ENCODE peak calls at places on chromosomes 11 and 22, in six cellular contexts. One of them, this sample, is unnamed.

GRCh38 chr11:134270250-134270714 is 5.9 kb upstream of the GLB1L3 start:
- DNase-seq in AG04450: no peak
- DNase-seq in A549: peak; percentile 31
- DNase-seq in HFF-Myc: peak; percentile 6
- DNase-seq in lower lobe of right lung: no peak
- DNase-seq in endothelial cell: no peak
- DNase-seq in this sample: no peak

GRCh38 chr22:20434264-20434751 is 3.3 kb downstream of the SCARF2 start:
- DNase-seq in AG04450: no peak
- DNase-seq in A549: no peak
- DNase-seq in HFF-Myc: no peak
- DNase-seq in lower lobe of right lung: peak; percentile 27
- DNase-seq in endothelial cell: no peak
- DNase-seq in this sample: no peak

GRCh38 chr11:46216040-46216764 is 61.3 kb upstream of the CREB3L1 start:
- DNase-seq in AG04450: no peak
- DNase-seq in A549: no peak
- DNase-seq in HFF-Myc: no peak
- DNase-seq in lower lobe of right lung: no peak
- DNase-seq in endothelial cell: no peak
- DNase-seq in this sample: no peak

GRCh38 chr11:111283945-111284481 is 14.3 kb upstream of the POU2AF3 start:
- DNase-seq in AG04450: peak; percentile 27
- DNase-seq in A549: no peak
- DNase-seq in HFF-Myc: peak; percentile 30
- DNase-seq in lower lobe of right lung: no peak
- DNase-seq in endothelial cell: no peak
- DNase-seq in this sample: no peak

GRCh38 chr11:80798189-80798588 is 1357.4 kb upstream of the TENM4 start:
- DNase-seq in AG04450: no peak
- DNase-seq in A549: no peak
- DNase-seq in HFF-Myc: no peak
- DNase-seq in lower lobe of right lung: no peak
- DNase-seq in endothelial cell: no peak
- DNase-seq in this sample: no peak

GRCh38 chr11:130652671-130653335 is 204.4 kb downstream of the ADAMTS15 start:
- DNase-seq in AG04450: peak; percentile 73
- DNase-seq in A549: no peak
- DNase-seq in HFF-Myc: no peak
- DNase-seq in lower lobe of right lung: peak; percentile 74
- DNase-seq in endothelial cell: no peak
- DNase-seq in this sample: peak; percentile 90

GRCh38 chr11:10410106-10410843 is 44.8 kb upstream of the AMPD3 start:
- DNase-seq in AG04450: no peak
- DNase-seq in A549: no peak
- DNase-seq in HFF-Myc: no peak
- DNase-seq in lower lobe of right lung: no peak
- DNase-seq in endothelial cell: no peak
- DNase-seq in this sample: no peak

GRCh38 chr11:12071574-12071973 is 38.8 kb upstream of the MICAL2 start:
- DNase-seq in AG04450: no peak
- DNase-seq in A549: no peak
- DNase-seq in HFF-Myc: no peak
- DNase-seq in lower lobe of right lung: no peak
- DNase-seq in endothelial cell: no peak
- DNase-seq in this sample: no peak

GRCh38 chr11:61684870-61685610 is 4.8 kb downstream of the DAGLA start:
- DNase-seq in AG04450: no peak
- DNase-seq in A549: no peak
- DNase-seq in HFF-Myc: no peak
- DNase-seq in lower lobe of right lung: no peak
- DNase-seq in endothelial cell: no peak
- DNase-seq in this sample: no peak

GRCh38 chr11:74020537-74020936 is 11.7 kb upstream of the UCP3 start:
- DNase-seq in AG04450: no peak
- DNase-seq in A549: no peak
- DNase-seq in HFF-Myc: no peak
- DNase-seq in lower lobe of right lung: no peak
- DNase-seq in endothelial cell: no peak
- DNase-seq in this sample: no peak

GRCh38 chr22:49192180-49192856 is 635.4 kb downstream of the BRD1 start:
- DNase-seq in AG04450: no peak
- DNase-seq in A549: no peak
- DNase-seq in HFF-Myc: no peak
- DNase-seq in lower lobe of right lung: no peak
- DNase-seq in endothelial cell: no peak
- DNase-seq in this sample: no peak

GRCh38 chr22:42701694-42702093 is 19.0 kb downstream of the A4GALT start:
- DNase-seq in AG04450: no peak
- DNase-seq in A549: no peak
- DNase-seq in HFF-Myc: no peak
- DNase-seq in lower lobe of right lung: no peak
- DNase-seq in endothelial cell: no peak
- DNase-seq in this sample: no peak

GRCh38 chr22:41828516-41828915 is 4.4 kb upstream of the SREBF2 start:
- DNase-seq in AG04450: no peak
- DNase-seq in A549: no peak
- DNase-seq in HFF-Myc: no peak
- DNase-seq in lower lobe of right lung: no peak
- DNase-seq in endothelial cell: no peak
- DNase-seq in this sample: no peak

GRCh38 chr11:103875855-103876510 is 160.5 kb upstream of the DDI1 start:
- DNase-seq in AG04450: no peak
- DNase-seq in A549: no peak
- DNase-seq in HFF-Myc: no peak
- DNase-seq in lower lobe of right lung: no peak
- DNase-seq in endothelial cell: no peak
- DNase-seq in this sample: no peak

GRCh38 chr22:17705565-17706450 is 67.3 kb downstream of the BCL2L13 start:
- DNase-seq in AG04450: no peak
- DNase-seq in A549: no peak
- DNase-seq in HFF-Myc: no peak
- DNase-seq in lower lobe of right lung: no peak
- DNase-seq in endothelial cell: no peak
- DNase-seq in this sample: no peak

GRCh38 chr22:25774575-25775026 is 32.6 kb downstream of the MYO18B start:
- DNase-seq in AG04450: no peak
- DNase-seq in A549: no peak
- DNase-seq in HFF-Myc: no peak
- DNase-seq in lower lobe of right lung: no peak
- DNase-seq in endothelial cell: peak; percentile 62
- DNase-seq in this sample: no peak
- TF ChIP-seq CTCF in AG04450: peak; percentile 34
- TF ChIP-seq CTCF in A549: peak; percentile 26
- TF ChIP-seq CTCF in HFF-Myc: peak; percentile 65
- TF ChIP-seq CTCF in lower lobe of right lung: no peak
- TF ChIP-seq CTCF in endothelial cell: peak; percentile 76
- TF ChIP-seq CTCF in this sample: peak; percentile 36

GRCh38 chr11:25794804-25795203 is 537.1 kb upstream of the ANO3 start:
- DNase-seq in AG04450: no peak
- DNase-seq in A549: no peak
- DNase-seq in HFF-Myc: no peak
- DNase-seq in lower lobe of right lung: no peak
- DNase-seq in endothelial cell: no peak
- DNase-seq in this sample: no peak
- TF ChIP-seq CTCF in AG04450: no peak
- TF ChIP-seq CTCF in A549: no peak
- TF ChIP-seq CTCF in HFF-Myc: no peak
- TF ChIP-seq CTCF in lower lobe of right lung: no peak
- TF ChIP-seq CTCF in endothelial cell: no peak
- TF ChIP-seq CTCF in this sample: no peak

GRCh38 chr22:43974028-43974545 is 18.8 kb downstream of the SAMM50 start:
- DNase-seq in AG04450: no peak
- DNase-seq in A549: no peak
- DNase-seq in HFF-Myc: no peak
- DNase-seq in lower lobe of right lung: no peak
- DNase-seq in endothelial cell: no peak
- DNase-seq in this sample: no peak

GRCh38 chr22:43975041-43975440 is 19.8 kb downstream of the SAMM50 start:
- DNase-seq in AG04450: no peak
- DNase-seq in A549: no peak
- DNase-seq in HFF-Myc: no peak
- DNase-seq in lower lobe of right lung: no peak
- DNase-seq in endothelial cell: no peak
- DNase-seq in this sample: no peak

GRCh38 chr22:43978558-43978957 is 23.3 kb downstream of the SAMM50 start:
- DNase-seq in AG04450: no peak
- DNase-seq in A549: no peak
- DNase-seq in HFF-Myc: no peak
- DNase-seq in lower lobe of right lung: no peak
- DNase-seq in endothelial cell: no peak
- DNase-seq in this sample: no peak

GRCh38 chr22:43980579-43980978 is 25.3 kb downstream of the SAMM50 start:
- DNase-seq in AG04450: no peak
- DNase-seq in A549: no peak
- DNase-seq in HFF-Myc: no peak
- DNase-seq in lower lobe of right lung: no peak
- DNase-seq in endothelial cell: no peak
- DNase-seq in this sample: no peak

GRCh38 chr22:43976861-43977795 is 21.9 kb downstream of the SAMM50 start:
- DNase-seq in AG04450: no peak
- DNase-seq in A549: no peak
- DNase-seq in HFF-Myc: no peak
- DNase-seq in lower lobe of right lung: no peak
- DNase-seq in endothelial cell: no peak
- DNase-seq in this sample: no peak
- TF ChIP-seq CTCF in AG04450: no peak
- TF ChIP-seq CTCF in A549: no peak
- TF ChIP-seq CTCF in HFF-Myc: no peak
- TF ChIP-seq CTCF in lower lobe of right lung: no peak
- TF ChIP-seq CTCF in endothelial cell: no peak
- TF ChIP-seq CTCF in this sample: no peak

GRCh38 chr11:124784051-124784450 is 16.2 kb downstream of the MSANTD2 start:
- DNase-seq in AG04450: no peak
- DNase-seq in A549: no peak
- DNase-seq in HFF-Myc: no peak
- DNase-seq in lower lobe of right lung: no peak
- DNase-seq in endothelial cell: no peak
- DNase-seq in this sample: no peak

GRCh38 chr11:124779568-124779967 is 17.5 kb upstream of the ESAM start:
- DNase-seq in AG04450: no peak
- DNase-seq in A549: no peak
- DNase-seq in HFF-Myc: no peak
- DNase-seq in lower lobe of right lung: no peak
- DNase-seq in endothelial cell: no peak
- DNase-seq in this sample: no peak

GRCh38 chr11:124783002-124783401 is 17.2 kb downstream of the MSANTD2 start:
- DNase-seq in AG04450: no peak
- DNase-seq in A549: no peak
- DNase-seq in HFF-Myc: no peak
- DNase-seq in lower lobe of right lung: no peak
- DNase-seq in endothelial cell: no peak
- DNase-seq in this sample: no peak

GRCh38 chr11:124776865-124777645 is 15.0 kb upstream of the ESAM start:
- DNase-seq in AG04450: no peak
- DNase-seq in A549: no peak
- DNase-seq in HFF-Myc: no peak
- DNase-seq in lower lobe of right lung: no peak
- DNase-seq in endothelial cell: no peak
- DNase-seq in this sample: no peak

DNA sequence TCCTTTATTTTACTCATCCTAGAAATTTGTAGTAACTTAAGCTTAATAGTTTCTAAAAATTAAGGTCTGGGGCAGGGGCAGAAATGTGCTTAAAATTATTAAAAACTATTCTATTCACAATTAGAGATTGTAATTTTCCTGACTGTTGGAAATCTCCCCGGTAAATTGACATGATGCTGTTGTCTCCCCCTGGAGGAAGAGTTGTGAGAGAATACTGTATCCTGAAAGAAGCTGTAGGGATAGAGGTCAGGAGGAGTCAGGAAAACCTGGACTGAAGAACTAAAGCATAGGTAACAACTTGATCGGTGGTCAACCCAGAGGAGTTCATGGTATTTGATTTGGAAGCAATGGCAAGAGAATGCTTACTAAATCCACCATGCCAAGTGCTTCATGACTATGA is 16.2 kb upstream of the ESAM start:
- DNase-seq in AG04450: no peak
- DNase-seq in A549: peak; percentile 25
- DNase-seq in HFF-Myc: no peak
- DNase-seq in lower lobe of right lung: no peak
- DNase-seq in endothelial cell: no peak
- DNase-seq in this sample: no peak
- TF ChIP-seq CTCF in AG04450: peak; percentile 22
- TF ChIP-seq CTCF in A549: peak; percentile 10
- TF ChIP-seq CTCF in HFF-Myc: peak; percentile 21
- TF ChIP-seq CTCF in lower lobe of right lung: peak; percentile 18
- TF ChIP-seq CTCF in endothelial cell: no peak
- TF ChIP-seq CTCF in this sample: no peak

DNA sequence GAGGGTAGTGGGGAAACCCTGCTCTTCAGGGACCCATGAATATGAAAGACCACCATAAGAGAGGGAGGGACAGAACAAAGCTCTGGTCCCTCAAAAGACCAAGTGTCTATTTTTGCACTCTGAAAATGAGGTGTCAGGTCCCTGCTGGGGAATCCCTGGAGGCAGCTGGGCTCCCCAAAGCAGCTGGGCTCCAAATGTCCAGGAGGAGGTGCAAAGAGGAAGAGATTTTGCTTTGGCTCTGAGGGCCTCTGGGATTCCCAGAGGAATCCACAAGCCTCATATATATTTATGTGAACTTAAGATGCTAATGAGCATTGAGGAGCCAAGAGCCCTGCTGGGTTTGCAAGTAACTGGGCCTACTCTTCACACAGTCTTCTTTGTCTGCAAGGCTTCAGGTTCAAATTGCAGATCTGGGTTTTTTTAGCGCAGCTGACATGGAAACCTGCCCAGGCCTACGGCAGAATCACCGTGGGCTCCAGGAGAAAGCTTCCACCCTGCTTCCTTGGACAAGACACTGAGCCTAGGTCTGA is 26.0 kb downstream of the CLMP start:
- DNase-seq in AG04450: no peak
- DNase-seq in A549: no peak
- DNase-seq in HFF-Myc: no peak
- DNase-seq in lower lobe of right lung: no peak
- DNase-seq in endothelial cell: no peak
- DNase-seq in this sample: no peak
- TF ChIP-seq CTCF in AG04450: no peak
- TF ChIP-seq CTCF in A549: no peak
- TF ChIP-seq CTCF in HFF-Myc: no peak
- TF ChIP-seq CTCF in lower lobe of right lung: no peak
- TF ChIP-seq CTCF in endothelial cell: no peak
- TF ChIP-seq CTCF in this sample: no peak

DNA sequence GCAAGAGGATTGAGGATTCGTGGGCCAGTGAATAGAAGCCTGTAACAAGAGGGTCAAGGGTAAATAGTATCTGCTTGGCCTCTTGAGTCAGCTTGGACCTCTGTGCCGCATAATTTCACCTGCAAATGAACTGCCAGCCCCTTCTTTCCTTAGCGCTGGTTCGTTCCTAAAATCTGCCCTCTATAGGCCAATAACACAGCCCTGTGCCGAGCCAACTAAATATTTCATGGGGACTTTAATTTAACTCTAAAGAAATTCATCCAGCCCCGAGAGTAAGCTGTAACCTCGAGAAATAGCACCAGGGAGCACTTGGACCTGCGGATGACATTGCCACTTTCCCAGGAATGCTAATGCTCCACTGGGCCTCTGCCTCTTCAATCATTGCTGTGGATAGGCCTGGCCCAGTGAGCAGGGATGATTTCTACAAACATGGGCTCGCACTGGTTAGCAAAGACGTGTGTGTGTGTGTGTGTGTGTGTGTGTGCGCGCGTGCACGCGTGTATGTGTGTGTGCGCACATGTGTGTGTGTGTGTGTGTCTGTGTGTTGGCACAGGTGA is 95.3 kb upstream of the TBCEL start:
- DNase-seq in AG04450: no peak
- DNase-seq in A549: no peak
- DNase-seq in HFF-Myc: no peak
- DNase-seq in lower lobe of right lung: no peak
- DNase-seq in endothelial cell: no peak
- DNase-seq in this sample: no peak
- TF ChIP-seq CTCF in AG04450: peak; percentile 1
- TF ChIP-seq CTCF in A549: no peak
- TF ChIP-seq CTCF in HFF-Myc: no peak
- TF ChIP-seq CTCF in lower lobe of right lung: no peak
- TF ChIP-seq CTCF in endothelial cell: no peak
- TF ChIP-seq CTCF in this sample: no peak